ENCODE peak calls at places on chromosomes 1 and 21, in ten cellular contexts. G is body of pancreas; T is stomach; K is GM19239; O is CD8-positive, alpha-beta memory T cell; I is activated T-cell treated with anti-CD3 and anti-CD28 coated beads, Interleukin-2, amount 50 U/mL, for 72 hours; F is omental fat pad; H is spleen; Z is central memory CD4-positive, alpha-beta T cell; E is fibroblast of lung. S is an unnamed sample.

GRCh38 chr1:40076895-40077312 is 20.1 kb downstream of the PPT1 start:
- DNase-seq in G (no peak), T (no peak), K (no peak), O (no peak), I (no peak), F (no peak), H (no peak), Z (no peak), E (peak), S (no peak)

GRCh38 chr1:209601809-209602657 is 18.5 kb downstream of the CAMK1G start:
- DNase-seq in G (peak), T (peak), K (no peak), O (no peak), I (peak), F (no peak), H (no peak), Z (peak), E (peak), S (no peak)

GRCh38 chr1:104648269-104648691 is 898.6 kb downstream of the AMY1C start:
- DNase-seq in G (no peak), T (no peak), K (peak), O (no peak), I (no peak), F (no peak), H (no peak), Z (no peak), E (no peak), S (no peak)

GRCh38 chr1:14297356-14297755 is 301.1 kb upstream of the KAZN start:
- DNase-seq in G (no peak), T (no peak), K (no peak), O (no peak), I (no peak), F (no peak), H (no peak), Z (no peak), E (no peak), S (no peak)

GRCh38 chr1:12153181-12153785 is 13.5 kb upstream of the TNFRSF1B start:
- DNase-seq in G (peak), T (peak), K (no peak), O (peak), I (no peak), F (no peak), H (peak), Z (peak), E (peak), S (no peak)

GRCh38 chr1:38334930-38335592 is 288.5 kb upstream of the POU3F1 start:
- DNase-seq in G (peak), T (no peak), K (no peak), O (no peak), I (peak), F (no peak), H (no peak), Z (no peak), E (no peak), S (no peak)

GRCh38 chr1:153699116-153699515 is 20.6 kb downstream of the NPR1 start:
- DNase-seq in G (no peak), T (no peak), K (no peak), O (no peak), I (no peak), F (no peak), H (no peak), Z (no peak), E (peak), S (no peak)

GRCh38 chr21:42541174-42541573 is 27.5 kb downstream of the SLC37A1 start:
- DNase-seq in G (no peak), T (no peak), K (no peak), O (no peak), I (no peak), F (no peak), H (no peak), Z (no peak), E (no peak), S (no peak)

GRCh38 chr1:205069371-205070125 is 14.7 kb downstream of the TMEM81 start:
- DNase-seq in G (no peak), T (no peak), K (no peak), O (no peak), I (no peak), F (no peak), H (peak), Z (no peak), E (no peak), S (no peak)

GRCh38 chr1:33364578-33364945 is 43.7 kb upstream of the A3GALT2 start:
- DNase-seq in G (no peak), T (no peak), K (no peak), O (no peak), I (no peak), F (no peak), H (no peak), Z (no peak), E (no peak), S (no peak)

GRCh38 chr1:916173-917075 is 7.3 kb upstream of the SAMD11 start:
- DNase-seq in G (peak), T (peak), K (no peak), O (no peak), I (peak), F (no peak), H (peak), Z (no peak), E (peak), S (no peak)

GRCh38 chr1:51600954-51601353 is 15.9 kb upstream of the OSBPL9 start:
- DNase-seq in G (no peak), T (no peak), K (no peak), O (no peak), I (no peak), F (no peak), H (no peak), Z (no peak), E (no peak), S (no peak)

GRCh38 chr1:175154595-175155472 is 37.7 kb downstream of the KIAA0040 start:
- DNase-seq in G (peak), T (peak), K (peak), O (peak), I (peak), F (peak), H (peak), Z (peak), E (peak), S (no peak)

GRCh38 chr1:159746676-159747075 is 32.3 kb upstream of the CRP start:
- DNase-seq in G (no peak), T (no peak), K (no peak), O (no peak), I (no peak), F (no peak), H (no peak), Z (no peak), E (no peak), S (no peak)

GRCh38 chr1:178464566-178464965 is 32.2 kb downstream of the CLEC20A start:
- DNase-seq in G (no peak), T (no peak), K (no peak), O (no peak), I (no peak), F (no peak), H (no peak), Z (no peak), E (no peak), S (no peak)

GRCh38 chr21:15809065-15809464 is 79.3 kb downstream of the USP25 start:
- DNase-seq in G (no peak), T (no peak), K (no peak), O (no peak), I (no peak), F (no peak), H (no peak), Z (no peak), E (no peak), S (no peak)

GRCh38 chr21:45513741-45514310 is 28.4 kb downstream of the SLC19A1 start:
- DNase-seq in G (no peak), T (no peak), K (no peak), O (no peak), I (no peak), F (no peak), H (peak), Z (no peak), E (no peak), S (no peak)

GRCh38 chr1:30305061-30305460 is 418.3 kb downstream of the MATN1 start:
- DNase-seq in G (no peak), T (no peak), K (no peak), O (no peak), I (no peak), F (no peak), H (no peak), Z (no peak), E (no peak), S (no peak)

GRCh38 chr1:111535256-111536191 is 32.1 kb upstream of the ADORA3 start:
- DNase-seq in G (no peak), T (no peak), K (no peak), O (no peak), I (no peak), F (no peak), H (no peak), Z (no peak), E (peak), S (no peak)

GRCh38 chr21:35075546-35075945 is 26.4 kb upstream of the RUNX1 start:
- DNase-seq in G (peak), T (no peak), K (no peak), O (no peak), I (no peak), F (peak), H (no peak), Z (no peak), E (peak), S (no peak)

GRCh38 chr1:217029311-217030157 is 306.3 kb upstream of the ESRRG start:
- DNase-seq in G (peak), T (peak), K (no peak), O (no peak), I (no peak), F (no peak), H (no peak), Z (no peak), E (peak), S (no peak)

GRCh38 chr1:53631622-53632310 is 107.2 kb downstream of the GLIS1 start:
- DNase-seq in G (no peak), T (peak), K (no peak), O (no peak), I (no peak), F (no peak), H (peak), Z (no peak), E (no peak), S (no peak)

GRCh38 chr1:53896673-53897229 is 2.8 kb downstream of the DIO1 start:
- DNase-seq in G (no peak), T (no peak), K (no peak), O (no peak), I (no peak), F (no peak), H (no peak), Z (no peak), E (peak), S (no peak)

GRCh38 chr1:73065585-73065984 is 783.2 kb upstream of the NEGR1 start:
- DNase-seq in G (no peak), T (no peak), K (no peak), O (no peak), I (no peak), F (no peak), H (no peak), Z (no peak), E (no peak), S (no peak)

GRCh38 chr1:22317231-22317919 is 134.3 kb upstream of the ZBTB40 start:
- DNase-seq in G (no peak), T (no peak), K (peak), O (no peak), I (peak), F (no peak), H (no peak), Z (no peak), E (no peak), S (no peak)

GRCh38 chr1:232904566-232904965 is 45.8 kb upstream of the NTPCR start:
- DNase-seq in G (no peak), T (no peak), K (no peak), O (no peak), I (peak), F (no peak), H (no peak), Z (no peak), E (peak), S (no peak)

GRCh38 chr1:177976596-177976995 is 6.7 kb upstream of the SEC16B start:
- DNase-seq in G (no peak), T (no peak), K (no peak), O (no peak), I (no peak), F (no peak), H (no peak), Z (no peak), E (no peak), S (no peak)

GRCh38 chr21:24045775-24046215 is 1561.5 kb downstream of the MRPL39 start:
- DNase-seq in G (peak), T (peak), K (no peak), O (no peak), I (peak), F (peak), H (peak), Z (no peak), E (peak), S (peak)

GRCh38 chr1:115838805-115839705 is 1.9 kb downstream of the NHLH2 start:
- DNase-seq in G (no peak), T (peak), K (no peak), O (no peak), I (peak), F (no peak), H (no peak), Z (no peak), E (peak), S (no peak)

GRCh38 chr1:3186526-3186921 is 117.5 kb downstream of the PRDM16 start:
- DNase-seq in G (peak), T (peak), K (no peak), O (no peak), I (no peak), F (peak), H (no peak), Z (no peak), E (peak), S (no peak)

GRCh38 chr1:38929476-38929875 is 12.2 kb downstream of the RHBDL2 start:
- DNase-seq in G (peak), T (no peak), K (no peak), O (no peak), I (no peak), F (no peak), H (no peak), Z (no peak), E (peak), S (no peak)

GRCh38 chr1:109239580-109240068 is 9.7 kb upstream of the CELSR2 start:
- DNase-seq in G (peak), T (no peak), K (no peak), O (no peak), I (peak), F (no peak), H (peak), Z (no peak), E (peak), S (no peak)